ENCODE peak calls at places on chromosomes 5 and 9, in seven cellular contexts. I is HepG2, J is A549, G is esophagus muscularis mucosa, S is transverse colon, Q is ovary, P is sigmoid colon. M is an unnamed sample.

GRCh38 chr5:38557309-38557710 is 864 bp upstream of the LIFR start:
- DNase-seq in I (no peak), J (no peak), G (no peak), S (no peak), Q (peak; percentile 49), P (no peak), M (peak; percentile 36)

GRCh38 chr9:136399176-136400037 is 563 bp downstream of the SNAPC4 start:
- DNase-seq in I (no peak), J (no peak), G (no peak), S (no peak), Q (peak; percentile 29), P (no peak), M (no peak)

GRCh38 chr9:129656795-129657390 is 8.6 kb upstream of the PRRX2 start:
- DNase-seq in I (peak; percentile 31), J (peak; percentile 57), G (no peak), S (no peak), Q (no peak), P (no peak), M (no peak)

GRCh38 chr9:129575818-129576217 is 45.1 kb downstream of the C9orf50 start:
- DNase-seq in I (no peak), J (peak; percentile 31), G (no peak), S (no peak), Q (peak; percentile 47), P (no peak), M (no peak)

GRCh38 chr5:132327278-132327959 is 33.2 kb downstream of the SLC22A4 start:
- DNase-seq in I (no peak), J (no peak), G (no peak), S (no peak), Q (no peak), P (no peak), M (no peak)

GRCh38 chr5:64954518-64954917 is 185.8 kb downstream of the CWC27 start:
- DNase-seq in I (no peak), J (no peak), G (no peak), S (no peak), Q (no peak), P (no peak), M (no peak)

GRCh38 chr5:6611561-6612256 is 21.1 kb downstream of the NSUN2 start:
- DNase-seq in I (no peak), J (no peak), G (no peak), S (no peak), Q (no peak), P (no peak), M (no peak)

GRCh38 chr5:168364738-168365550 is 73.5 kb downstream of the WWC1 start:
- DNase-seq in I (peak; percentile 35), J (no peak), G (no peak), S (no peak), Q (no peak), P (no peak), M (peak; percentile 56)

GRCh38 chr5:35308391-35308790 is 78.1 kb upstream of the PRLR start:
- DNase-seq in I (no peak), J (no peak), G (no peak), S (no peak), Q (no peak), P (no peak), M (no peak)

GRCh38 chr5:141839015-141839513 is 39.1 kb downstream of the PCDH1 start:
- DNase-seq in I (no peak), J (no peak), G (no peak), S (no peak), Q (no peak), P (no peak), M (no peak)

GRCh38 chr5:170105643-170106611 is at the start of gene FOXI1:
- DNase-seq in I (no peak), J (no peak), G (no peak), S (no peak), Q (no peak), P (no peak), M (no peak)

GRCh38 chr9:129208191-129209091 is 30.4 kb upstream of the IER5L start:
- DNase-seq in I (no peak), J (no peak), G (no peak), S (no peak), Q (no peak), P (no peak), M (no peak)

GRCh38 chr5:6915574-6915973 is 202.3 kb downstream of the TENT4A start:
- DNase-seq in I (no peak), J (no peak), G (no peak), S (no peak), Q (no peak), P (no peak), M (no peak)

GRCh38 chr5:154390746-154391359 is 54.9 kb upstream of the SAP30L start:
- DNase-seq in I (no peak), J (no peak), G (no peak), S (no peak), Q (no peak), P (no peak), M (no peak)

GRCh38 chr9:38336341-38336740 is 56.2 kb upstream of the ALDH1B1 start:
- DNase-seq in I (no peak), J (no peak), G (no peak), S (no peak), Q (no peak), P (peak; percentile 47), M (no peak)

GRCh38 chr5:99019812-99020697 is 91.2 kb upstream of the CHD1 start:
- DNase-seq in I (peak; percentile 59), J (peak; percentile 40), G (no peak), S (no peak), Q (no peak), P (no peak), M (no peak)

GRCh38 chr9:112135706-112136105 is 39.4 kb downstream of the SUSD1 start:
- DNase-seq in I (no peak), J (no peak), G (no peak), S (peak; percentile 44), Q (no peak), P (no peak), M (peak; percentile 31)

GRCh38 chr5:135005076-135005475 is 29.0 kb downstream of the PITX1 start:
- DNase-seq in I (no peak), J (no peak), G (no peak), S (no peak), Q (no peak), P (peak; percentile 50), M (no peak)

GRCh38 chr5:42021119-42021518 is 96.0 kb downstream of the FBXO4 start:
- DNase-seq in I (no peak), J (no peak), G (no peak), S (no peak), Q (no peak), P (no peak), M (no peak)

GRCh38 chr9:131628821-131629197 is 83.5 kb downstream of the PRRT1B start:
- DNase-seq in I (no peak), J (no peak), G (no peak), S (no peak), Q (no peak), P (no peak), M (no peak)

GRCh38 chr9:131627846-131628820 is 82.8 kb downstream of the PRRT1B start:
- DNase-seq in I (no peak), J (no peak), G (no peak), S (peak; percentile 94), Q (no peak), P (no peak), M (peak; percentile 75)

GRCh38 chr9:131629827-131630205 is 84.5 kb downstream of the PRRT1B start:
- DNase-seq in I (no peak), J (no peak), G (no peak), S (no peak), Q (no peak), P (no peak), M (no peak)

GRCh38 chr9:131631254-131631653 is 85.9 kb downstream of the PRRT1B start:
- DNase-seq in I (no peak), J (no peak), G (no peak), S (no peak), Q (no peak), P (no peak), M (no peak)

GRCh38 chr9:131630206-131630831 is 85.0 kb downstream of the PRRT1B start:
- DNase-seq in I (no peak), J (no peak), G (no peak), S (peak; percentile 60), Q (no peak), P (no peak), M (no peak)
- TF ChIP-seq EP300 in I (no peak), J (no peak), G (no peak), S (peak; percentile 79), Q (no peak), P (peak; percentile 77), M (no peak)

DNA sequence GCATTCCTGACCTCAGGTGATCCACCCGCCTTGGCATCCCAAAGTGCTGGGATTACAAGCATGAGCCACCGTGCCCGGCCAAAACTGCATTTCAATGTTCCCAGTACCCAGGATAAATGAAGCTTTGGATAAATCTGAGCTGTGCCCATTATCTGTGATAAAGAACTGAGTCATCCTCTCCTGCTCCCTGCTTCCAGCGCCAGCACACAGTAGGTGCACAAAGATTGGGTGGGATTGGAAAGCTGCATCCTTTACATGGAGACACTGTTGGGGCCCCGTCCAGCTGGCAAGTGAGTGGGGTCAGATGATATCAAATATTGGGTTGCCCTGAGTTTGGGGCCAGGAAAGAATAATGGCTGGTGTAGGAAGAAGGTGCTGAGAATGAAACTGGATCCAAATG is 17.4 kb downstream of the SH2D3C start:
- DNase-seq in I (no peak), J (no peak), G (no peak), S (no peak), Q (no peak), P (no peak), M (no peak)
- H3K9me3 ChIP-seq in I (no peaks in the 10 kb centered on the region), J (no peaks in the 10 kb centered on the region), G (no peaks in the 10 kb centered on the region), S (no peaks in the 10 kb centered on the region), Q (no peaks in the 10 kb centered on the region), P (no peaks in the 10 kb centered on the region), M (no peaks in the 10 kb centered on the region)

GRCh38 chr5:68644971-68645370 is 429.4 kb downstream of the PIK3R1 start:
- DNase-seq in I (no peak), J (no peak), G (no peak), S (no peak), Q (no peak), P (no peak), M (no peak)
- TF ChIP-seq EP300 in I (no peak), J (no peak), G (no peak), S (no peak), Q (no peak), P (no peak), M (no peak)

GRCh38 chr5:103075442-103075841 is 44.5 kb downstream of the GIN1 start:
- DNase-seq in I (no peak), J (no peak), G (no peak), S (no peak), Q (no peak), P (no peak), M (no peak)

GRCh38 chr5:103079796-103080195 is 40.1 kb downstream of the GIN1 start:
- DNase-seq in I (no peak), J (no peak), G (no peak), S (no peak), Q (no peak), P (no peak), M (no peak)
- H3K9me3 ChIP-seq in I (peaks cover 33% of the 10 kb centered on the region), J (peaks cover 61% of the 10 kb centered on the region), G (peaks cover 63% of the 10 kb centered on the region), S (peaks cover 47% of the 10 kb centered on the region), Q (peaks cover 9% of the 10 kb centered on the region), P (peaks cover 26% of the 10 kb centered on the region), M (peaks cover 71% of the 10 kb centered on the region)

DNA sequence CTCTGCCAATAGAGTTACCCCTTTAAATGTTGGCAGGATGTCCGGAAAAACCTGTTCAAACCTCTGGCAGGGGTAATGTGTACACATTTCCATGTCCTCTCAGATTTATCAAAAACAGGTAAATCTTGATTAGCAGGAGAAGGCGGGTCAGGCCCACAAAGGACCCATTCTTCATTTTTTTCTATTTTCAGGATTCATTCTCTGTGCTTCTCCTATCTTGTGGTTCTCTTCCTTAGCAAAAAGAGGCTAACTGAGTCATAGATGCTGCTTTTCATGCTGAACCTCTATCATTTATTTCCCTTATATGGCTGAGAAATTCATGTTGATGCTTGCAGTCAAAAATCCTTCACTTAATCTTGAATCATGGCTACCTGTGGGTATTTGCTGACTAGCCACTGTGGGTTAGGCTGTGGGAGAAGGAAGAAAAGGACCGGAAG is 112.7 kb upstream of the IQGAP2 start:
- DNase-seq in I (no peak), J (no peak), G (no peak), S (no peak), Q (no peak), P (no peak), M (peak; percentile 82)
- TF ChIP-seq EP300 in I (no peak), J (no peak), G (no peak), S (no peak), Q (no peak), P (no peak), M (no peak)